ENCODE peak calls at places on chromosomes 16 and 17, in seven cellular contexts. E is mesenchymal stem cell, H is neuronal stem cell, V is mesendoderm, X is H9, A is H1, Y is trophoblast cell. R is an unnamed sample.

GRCh38 chr17:42541041-42541833 is 5.2 kb downstream of the NAGLU start:
- DNase-seq in A (no peak), H (no peak), E (no peak), V (no peak), Y (peak), X (no peak), R (no peak)

GRCh38 chr17:78442648-78443128 is 64.2 kb downstream of the PGS1 start:
- DNase-seq in X (no peak), A (no peak), E (peak), V (no peak), H (no peak), Y (peak), R (peak)

GRCh38 chr16:86522639-86523038 is 12.3 kb downstream of the FOXF1 start:
- DNase-seq in X (no peak), Y (no peak), V (no peak), H (no peak), A (no peak), E (no peak), R (no peak)

GRCh38 chr17:6780886-6781285 is 4.9 kb downstream of the FBXO39 start:
- DNase-seq in V (no peak), A (no peak), H (no peak), Y (no peak), E (no peak), X (no peak), R (no peak)

GRCh38 chr17:33369149-33369548 is 76.1 kb upstream of the ASIC2 start:
- DNase-seq in Y (peak), H (no peak), V (no peak), A (no peak), X (no peak), E (no peak), R (no peak)

GRCh38 chr16:30896203-30896889 is at the start of gene CTF1:
- DNase-seq in Y (peak), X (peak), H (peak), E (peak), A (peak), V (peak), R (peak)

GRCh38 chr16:57533618-57534336 is 2.6 kb downstream of the CCDC102A start:
- DNase-seq in H (no peak), E (no peak), A (peak), Y (no peak), V (no peak), X (peak), R (no peak)

GRCh38 chr17:6789146-6789545 is 13.1 kb downstream of the FBXO39 start:
- DNase-seq in H (no peak), V (no peak), Y (peak), X (no peak), A (no peak), E (no peak), R (no peak)

GRCh38 chr17:45031231-45032149 is 19.9 kb downstream of the DCAKD start:
- DNase-seq in A (no peak), E (peak), Y (no peak), H (no peak), V (no peak), X (no peak), R (no peak)

GRCh38 chr16:71746442-71747046 is 22.0 kb upstream of the PHLPP2 start:
- DNase-seq in A (no peak), E (peak), H (no peak), V (peak), Y (peak), X (no peak), R (peak)

GRCh38 chr17:40678902-40679522 is 14.0 kb upstream of the KRT222 start:
- DNase-seq in E (no peak), V (no peak), Y (peak), H (no peak), A (no peak), X (no peak), R (no peak)

GRCh38 chr16:2784536-2785100 is 2.7 kb downstream of the PRSS33 start:
- DNase-seq in A (no peak), E (no peak), H (no peak), X (peak), V (no peak), Y (no peak), R (no peak)

GRCh38 chr17:78269893-78270490 is 38.6 kb downstream of the TMEM235 start:
- DNase-seq in E (peak), V (peak), X (peak), Y (no peak), H (no peak), A (peak), R (no peak)

GRCh38 chr17:28710948-28711722 is 553 bp downstream of the PROCA1 start:
- DNase-seq in A (peak), E (peak), H (peak), X (peak), Y (peak), V (peak), R (peak)

GRCh38 chr17:35548213-35548810 is 10.8 kb upstream of the SLFN12L start:
- DNase-seq in E (no peak), A (no peak), Y (no peak), H (no peak), V (no peak), X (no peak), R (no peak)

GRCh38 chr17:11485802-11486421 is 112.4 kb upstream of the DNAH9 start:
- DNase-seq in E (no peak), X (no peak), A (peak), Y (peak), V (no peak), H (no peak), R (no peak)

GRCh38 chr17:11485336-11485735 is 112.9 kb upstream of the DNAH9 start:
- DNase-seq in V (no peak), X (no peak), A (peak), E (no peak), Y (no peak), H (no peak), R (no peak)

GRCh38 chr17:11486726-11487310 is 111.5 kb upstream of the DNAH9 start:
- DNase-seq in X (no peak), A (peak), Y (no peak), V (no peak), E (no peak), H (no peak), R (no peak)

GRCh38 chr17:11488407-11488806 is 109.9 kb upstream of the DNAH9 start:
- DNase-seq in E (no peak), H (no peak), A (no peak), V (no peak), Y (no peak), X (no peak), R (no peak)

GRCh38 chr17:11487469-11487868 is 110.8 kb upstream of the DNAH9 start:
- DNase-seq in X (no peak), Y (no peak), E (no peak), H (peak), A (peak), V (peak), R (no peak)
- H2AK5ac ChIP-seq in X (no peak), Y (no peak), E (no peak), H (no peak), A (no peak), V (no peak), R (no peak)

GRCh38 chr16:35452471-35452870 is 1993.1 kb downstream of the TP53TG3F start:
- DNase-seq in A (no peak), Y (no peak), H (no peak), E (no peak), X (no peak), V (no peak), R (no peak)
- H2AK5ac ChIP-seq in A (no peak), Y (no peak), H (no peak), E (no peak), X (no peak), V (no peak), R (no peak)

DNA sequence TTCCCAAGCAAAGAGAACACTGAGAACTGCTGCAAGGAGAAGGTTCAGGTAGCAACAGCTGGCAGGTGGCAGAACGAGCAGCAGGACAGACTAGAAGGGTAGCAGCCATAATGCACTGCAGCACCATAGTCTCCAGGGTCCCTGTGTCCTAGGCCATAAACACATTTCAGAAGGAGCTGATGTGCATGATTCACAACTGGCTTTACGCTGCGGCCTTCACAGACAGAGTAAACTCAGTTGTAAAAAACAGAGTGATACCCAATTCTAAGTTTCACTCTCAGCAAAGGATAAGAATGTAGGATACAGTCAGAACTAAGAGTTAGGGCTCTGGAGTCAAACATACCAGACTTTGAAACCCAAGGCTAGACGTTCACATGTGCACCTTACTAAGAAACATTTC is 24.4 kb downstream of the ARHGAP17 start:
- DNase-seq in X (no peak), A (no peak), V (no peak), E (peak), H (no peak), Y (no peak), R (no peak)
- H2AK5ac ChIP-seq in X (no peak), A (no peak), V (no peak), E (no peak), H (no peak), Y (no peak), R (peak)

DNA sequence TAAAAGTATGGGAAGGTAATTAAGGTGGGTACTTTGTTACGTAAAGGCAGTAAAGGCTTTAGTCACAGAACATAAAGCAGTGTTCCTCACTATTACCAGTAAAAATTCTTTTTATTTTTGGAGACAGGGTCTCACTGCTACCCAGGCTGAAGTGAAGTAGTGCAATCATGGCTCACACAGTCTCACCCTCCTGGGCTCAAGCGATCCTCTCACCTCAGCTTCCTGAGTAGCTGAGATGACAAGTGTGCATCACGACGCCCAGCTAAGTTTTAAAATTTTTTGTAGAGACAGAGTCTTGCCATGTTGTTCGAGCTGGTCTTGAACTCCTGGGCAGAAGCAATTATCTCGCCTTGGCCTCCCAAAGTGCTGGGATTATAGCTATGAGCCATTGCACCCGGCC is 80.5 kb downstream of the CREBBP start:
- DNase-seq in Y (no peak), H (no peak), E (no peak), X (no peak), A (no peak), V (no peak), R (no peak)
- H2AK5ac ChIP-seq in Y (no peak), H (no peak), E (no peak), X (no peak), A (no peak), V (no peak), R (no peak)

GRCh38 chr16:27890006-27890405 is 173.5 kb downstream of the GSG1L start:
- DNase-seq in V (no peak), A (no peak), H (no peak), X (no peak), Y (no peak), E (no peak), R (no peak)
- H2AK5ac ChIP-seq in V (no peak), A (no peak), H (no peak), X (no peak), Y (no peak), E (no peak), R (no peak)

GRCh38 chr16:50547944-50548658 is at the start of gene NKD1:
- DNase-seq in H (peak), E (peak), X (peak), V (peak), A (peak), Y (peak), R (peak)
- H2AK5ac ChIP-seq in H (no peak), E (no peak), X (no peak), V (no peak), A (no peak), Y (no peak), R (no peak)

GRCh38 chr17:12554251-12554650 is 111.4 kb upstream of the MYOCD start:
- DNase-seq in V (no peak), X (no peak), Y (no peak), H (no peak), A (no peak), E (no peak), R (no peak)
- H2AK5ac ChIP-seq in V (no peak), X (no peak), Y (no peak), H (no peak), A (no peak), E (no peak), R (no peak)

DNA sequence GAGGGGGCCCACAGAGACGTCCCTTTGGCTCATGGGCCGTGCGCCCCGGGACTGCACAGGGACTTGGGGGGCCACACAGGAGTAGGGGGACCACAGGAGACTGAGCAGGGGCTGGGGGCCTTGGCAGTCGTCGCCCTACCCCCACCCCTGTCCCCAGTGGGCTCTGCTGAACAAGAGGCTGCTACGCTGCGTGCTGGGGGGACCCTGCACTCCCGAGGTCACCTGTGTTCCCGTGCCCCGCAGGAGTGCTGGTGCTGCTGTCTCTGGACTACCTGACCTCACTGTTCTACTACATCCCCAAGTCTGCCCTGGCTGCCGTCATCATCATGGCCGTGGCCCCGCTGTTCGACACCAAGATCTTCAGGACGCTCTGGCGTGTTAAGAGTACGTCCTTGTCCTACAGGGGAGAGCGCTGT is 14.4 kb upstream of the RNF213 start:
- DNase-seq in H (no peak), Y (no peak), V (no peak), X (no peak), A (no peak), E (no peak), R (no peak)
- H2AK5ac ChIP-seq in H (no peak), Y (no peak), V (no peak), X (no peak), A (no peak), E (no peak), R (no peak)

DNA sequence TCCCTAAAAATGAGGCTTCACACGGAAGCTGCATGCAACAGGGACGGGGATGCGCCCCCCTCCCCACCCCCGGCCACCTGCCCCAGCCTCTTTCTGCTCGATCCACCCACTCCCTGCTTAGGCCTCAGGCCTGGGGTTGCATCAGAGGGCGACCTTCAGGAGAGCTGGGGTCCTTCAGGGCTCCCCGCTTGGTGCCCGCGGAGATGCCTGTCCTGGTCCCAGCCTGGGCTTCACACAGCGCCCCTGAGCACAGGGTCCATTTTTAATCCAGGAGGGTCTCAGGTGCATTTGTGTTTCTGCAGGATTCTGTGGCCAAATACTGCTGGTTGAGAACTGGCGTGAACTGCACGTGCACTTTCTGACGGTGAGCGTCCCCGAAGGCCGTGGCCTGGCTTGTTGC is 7.4 kb upstream of the APRT start:
- DNase-seq in E (no peak), V (no peak), X (no peak), H (no peak), A (no peak), Y (no peak), R (no peak)
- H2AK5ac ChIP-seq in E (no peak), V (no peak), X (no peak), H (no peak), A (no peak), Y (no peak), R (no peak)

DNA sequence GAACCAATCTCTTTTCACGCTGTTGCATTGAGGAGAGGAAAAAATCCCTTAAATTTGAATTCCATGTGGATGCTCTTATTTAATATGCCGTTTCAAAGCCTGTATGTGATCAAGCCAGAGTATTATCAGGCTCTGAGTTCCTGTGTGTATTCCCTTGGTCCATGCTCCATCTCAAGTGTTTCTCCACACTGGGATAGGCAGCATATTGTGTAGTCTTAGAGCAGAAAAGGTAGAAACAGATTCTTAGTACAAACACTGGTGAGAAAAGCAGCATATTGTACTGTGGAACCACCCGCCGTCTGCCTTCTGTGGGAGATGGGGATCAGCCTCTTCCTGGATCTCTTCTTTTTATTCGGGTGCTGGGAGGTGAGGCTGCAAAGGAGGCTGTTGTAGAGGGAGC is 291.4 kb downstream of the WWOX start:
- DNase-seq in V (no peak), E (no peak), H (no peak), X (no peak), A (no peak), Y (no peak), R (no peak)
- H2AK5ac ChIP-seq in V (no peak), E (no peak), H (no peak), X (no peak), A (no peak), Y (no peak), R (no peak)

R was measured in IMR-90.